ENCODE peak calls at places on chromosomes 2 and 18, in five cellular contexts. G is neural progenitor cell, M is sigmoid colon, Y is fibroblast of lung, J is osteoblast. W is an unnamed sample. For H3K36me3, H3K4me1 and H3K27me3, the result is how much of the 10 kb centered on the place peaks cover.

GRCh38 chr2:144151877-144152276 is 368.0 kb downstream of the ZEB2 start:
- DNase-seq in G (no peak), M (no peak), Y (no peak), J (no peak), W (no peak)

GRCh38 chr2:240401781-240402551 is 33.5 kb upstream of the GPC1 start:
- DNase-seq in G (no peak), M (peak), Y (no peak), J (peak), W (peak)

GRCh38 chr2:173347305-173348168 is 7.1 kb upstream of the CDCA7 start:
- DNase-seq in G (peak), M (no peak), Y (no peak), J (no peak), W (no peak)

GRCh38 chr2:138023976-138024375 is 59.7 kb downstream of the HNMT start:
- DNase-seq in G (no peak), M (no peak), Y (no peak), J (peak), W (no peak)

GRCh38 chr18:32289480-32290075 is 99.7 kb downstream of the MEP1B start:
- DNase-seq in G (peak), M (no peak), Y (peak), J (peak), W (peak)

GRCh38 chr2:60641866-60642788 is 88.7 kb upstream of the BCL11A start:
- DNase-seq in G (peak), M (no peak), Y (peak), J (peak), W (no peak)

GRCh38 chr2:137091704-137092103 is 326.4 kb downstream of the THSD7B start:
- DNase-seq in G (no peak), M (no peak), Y (no peak), J (no peak), W (no peak)

GRCh38 chr2:108128226-108128786 is 111.5 kb upstream of the SULT1C3 start:
- DNase-seq in G (no peak), M (no peak), Y (no peak), J (no peak), W (no peak)

GRCh38 chr2:13616059-13616458 is 899.3 kb downstream of the TRIB2 start:
- DNase-seq in G (no peak), M (peak), Y (no peak), J (no peak), W (no peak)

GRCh38 chr18:45686892-45687611 is 36.9 kb upstream of the SLC14A1 start:
- DNase-seq in G (no peak), M (no peak), Y (no peak), J (no peak), W (no peak)

GRCh38 chr2:61911510-61911909 is 6.0 kb downstream of the COMMD1 start:
- DNase-seq in G (no peak), M (no peak), Y (no peak), J (no peak), W (no peak)

GRCh38 chr2:223563462-223563861 is 38.7 kb downstream of the SCG2 start:
- DNase-seq in G (no peak), M (no peak), Y (peak), J (peak), W (no peak)

GRCh38 chr2:20241973-20242726 is 17.2 kb upstream of the SDC1 start:
- DNase-seq in G (peak), M (peak), Y (no peak), J (peak), W (no peak)

GRCh38 chr2:106977707-106978106 is 91.7 kb upstream of the ST6GAL2 start:
- DNase-seq in G (no peak), M (no peak), Y (peak), J (peak), W (no peak)

GRCh38 chr2:98702127-98702802 is 28.7 kb downstream of the MGAT4A start:
- DNase-seq in G (no peak), M (peak), Y (no peak), J (no peak), W (no peak)

GRCh38 chr2:32933756-32934095 is 13.0 kb upstream of the LTBP1 start:
- DNase-seq in G (no peak), M (no peak), Y (no peak), J (no peak), W (no peak)

GRCh38 chr2:23433282-23433681 is 48.3 kb downstream of the KLHL29 start:
- DNase-seq in G (no peak), M (no peak), Y (no peak), J (no peak), W (no peak)

GRCh38 chr2:200177971-200178911 is 128.3 kb upstream of the SPATS2L start:
- DNase-seq in G (no peak), M (no peak), Y (peak), J (peak), W (no peak)

GRCh38 chr2:219252900-219253752 is at the start of gene TUBA4B:
- DNase-seq in G (peak), M (peak), Y (no peak), J (peak), W (no peak)

GRCh38 chr2:144890828-144891227 is 370.9 kb upstream of the ZEB2 start:
- DNase-seq in G (no peak), M (no peak), Y (peak), J (no peak), W (no peak)

GRCh38 chr18:57251747-57252146 is 100.6 kb upstream of the ST8SIA3 start:
- DNase-seq in G (no peak), M (no peak), Y (no peak), J (no peak), W (no peak)

GRCh38 chr2:3986530-3987258 is 283.3 kb downstream of the DCDC2C start:
- DNase-seq in G (no peak), M (no peak), Y (no peak), J (no peak), W (no peak)

GRCh38 chr2:19048593-19049264 is 309.7 kb downstream of the OSR1 start:
- DNase-seq in G (no peak), M (no peak), Y (peak), J (no peak), W (peak)

GRCh38 chr2:241443486-241444223 is 64.7 kb downstream of the STK25 start:
- DNase-seq in G (no peak), M (no peak), Y (peak), J (no peak), W (no peak)

GRCh38 chr2:142065700-142066099 is 65.1 kb downstream of the LRP1B start:
- DNase-seq in G (no peak), M (no peak), Y (no peak), J (no peak), W (no peak)

GRCh38 chr2:159484537-159484936 is 131.8 kb downstream of the BAZ2B start:
- DNase-seq in G (no peak), M (no peak), Y (no peak), J (no peak), W (no peak)

GRCh38 chr2:48279347-48279746 is 250.6 kb upstream of the STON1 start:
- DNase-seq in G (peak), M (no peak), Y (no peak), J (no peak), W (no peak)

DNA sequence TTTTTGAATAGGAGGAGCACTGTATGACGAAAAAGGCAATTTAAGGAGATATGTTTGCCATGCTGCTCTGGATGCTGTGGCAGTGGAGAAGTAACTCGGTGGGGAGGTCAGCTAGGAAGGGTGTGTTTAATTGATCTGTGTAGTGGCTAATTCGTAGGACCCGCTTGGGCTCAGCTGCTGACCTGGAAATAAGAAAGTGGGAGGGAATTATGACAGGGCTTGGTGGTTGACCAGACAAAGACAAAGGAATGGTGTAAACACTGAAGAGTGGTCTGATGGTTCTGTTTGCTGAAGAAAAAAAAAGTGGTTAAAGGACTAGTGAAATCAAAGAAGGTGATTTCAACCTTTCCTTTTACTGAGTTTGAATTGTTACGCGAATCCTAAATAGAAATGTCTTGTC is 146.0 kb downstream of the MAP4K4 start:
- DNase-seq in G (no peak), M (no peak), Y (no peak), J (no peak), W (no peak)
- H3K36me3 ChIP-seq in G (under half), M (under half), Y (under half), J (half or more), W (under half)

GRCh38 chr2:105391058-105391627 is 7.7 kb downstream of the FHL2 start:
- DNase-seq in G (no peak), M (no peak), Y (no peak), J (no peak), W (no peak)
- H3K4me1 ChIP-seq in G (under half), M (half or more), Y (under half), J (half or more), W (under half)

DNA sequence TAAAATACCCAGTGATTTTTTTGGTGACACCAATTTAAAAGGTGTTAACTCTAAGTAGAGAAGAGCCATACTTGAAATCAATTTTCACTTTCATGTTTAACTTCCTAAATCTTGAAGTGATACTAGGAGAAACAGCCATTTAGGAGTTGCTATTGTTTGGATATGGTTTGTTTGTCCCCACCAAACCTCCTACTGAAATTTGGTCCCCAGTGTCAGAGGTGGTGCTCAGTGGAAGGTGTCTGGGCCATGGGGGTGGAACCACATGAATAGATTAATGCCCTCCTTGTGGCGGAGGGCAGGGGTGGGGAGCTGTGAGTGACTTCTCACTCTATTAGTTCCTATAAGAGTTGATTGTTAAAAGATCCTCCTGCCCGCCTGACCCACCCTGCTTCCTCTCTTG is 377.9 kb downstream of the DLGAP1 start:
- DNase-seq in G (no peak), M (no peak), Y (no peak), J (no peak), W (no peak)
- H3K27me3 ChIP-seq in G (under half), M (under half), Y (under half), J (under half), W (under half)

DNA sequence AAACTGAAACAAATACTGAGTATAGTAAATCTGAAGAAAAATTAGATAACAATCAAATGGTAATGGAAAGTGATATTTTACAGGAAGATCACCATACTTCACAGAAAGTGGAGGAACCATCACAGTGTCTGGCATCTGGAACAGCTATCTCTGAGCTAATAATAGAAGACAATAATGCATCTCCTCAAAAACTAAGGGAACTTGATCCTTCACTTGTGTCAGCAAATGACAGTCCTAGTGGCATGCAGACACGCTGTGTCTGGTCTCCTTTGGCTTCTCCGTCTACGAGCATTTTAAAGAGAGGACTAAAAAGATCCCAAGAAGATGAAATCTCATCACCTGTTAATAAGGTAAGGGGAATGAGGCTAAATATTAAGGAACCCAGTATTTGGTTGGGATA is 56.1 kb downstream of the RIF1 start:
- DNase-seq in G (no peak), M (no peak), Y (no peak), J (no peak), W (no peak)
- H3K36me3 ChIP-seq in G (half or more), M (under half), Y (under half), J (half or more), W (under half)

GRCh38 chr2:217834744-217835513 is 167.9 kb downstream of the TNS1 start:
- DNase-seq in G (no peak), M (no peak), Y (no peak), J (peak), W (no peak)
- H3K4me1 ChIP-seq in G (under half), M (half or more), Y (under half), J (under half), W (under half)